ENCODE peak calls at places on chromosome 14, in five cellular contexts. S is IMR-90, D is trophoblast cell, V is H9, H is mesenchymal stem cell. Y is an unnamed sample.

GRCh38 chr14:103719766-103720165 is 4.2 kb downstream of the ZFYVE21 start:
- DNase-seq in S (no peak), D (no peak), V (no peak), H (no peak), Y (no peak)

GRCh38 chr14:22747769-22748168 is 18.7 kb upstream of the OXA1L start:
- DNase-seq in S (no peak), D (no peak), V (no peak), H (no peak), Y (no peak)

GRCh38 chr14:97458302-97459137 is 661.3 kb downstream of the VRK1 start:
- DNase-seq in S (no peak), D (no peak), V (peak), H (no peak), Y (no peak)

GRCh38 chr14:95121911-95122696 is 35.2 kb downstream of the DICER1 start:
- DNase-seq in S (no peak), D (no peak), V (no peak), H (no peak), Y (no peak)

GRCh38 chr14:99039316-99040041 is 232.5 kb downstream of the BCL11B start:
- DNase-seq in S (no peak), D (no peak), V (no peak), H (no peak), Y (no peak)

GRCh38 chr14:33062476-33062875 is 123.8 kb downstream of the NPAS3 start:
- DNase-seq in S (no peak), D (no peak), V (no peak), H (no peak), Y (no peak)

GRCh38 chr14:99256483-99256874 is 15.5 kb downstream of the BCL11B start:
- DNase-seq in S (no peak), D (no peak), V (no peak), H (no peak), Y (no peak)

GRCh38 chr14:102415671-102416070 is 52.9 kb downstream of the TECPR2 start:
- DNase-seq in S (no peak), D (no peak), V (no peak), H (no peak), Y (no peak)

GRCh38 chr14:98187302-98187701 is 1084.7 kb downstream of the BCL11B start:
- DNase-seq in S (no peak), D (no peak), V (no peak), H (no peak), Y (no peak)

GRCh38 chr14:95346820-95347219 is 27.1 kb upstream of the CLMN start:
- DNase-seq in S (no peak), D (no peak), V (peak), H (no peak), Y (no peak)

GRCh38 chr14:84643438-84643837 is 886.5 kb upstream of the FLRT2 start:
- DNase-seq in S (no peak), D (no peak), V (no peak), H (no peak), Y (no peak)

GRCh38 chr14:105536691-105537579 is 10.6 kb downstream of the TMEM121 start:
- DNase-seq in S (no peak), D (no peak), V (no peak), H (no peak), Y (no peak)

GRCh38 chr14:99564256-99564902 is 39.6 kb downstream of the CCDC85C start:
- DNase-seq in S (peak), D (no peak), V (no peak), H (peak), Y (no peak)

GRCh38 chr14:59464651-59465569 is at the start of gene GPR135:
- DNase-seq in S (peak), D (peak), V (peak), H (peak), Y (peak)

GRCh38 chr14:100906420-100906819 is 2.9 kb upstream of the RTL1 start:
- DNase-seq in S (no peak), D (no peak), V (peak), H (no peak), Y (no peak)

GRCh38 chr14:87397499-87397898 is 595.5 kb downstream of the GALC start:
- DNase-seq in S (no peak), D (no peak), V (no peak), H (no peak), Y (no peak)

GRCh38 chr14:100546051-100546443 is 41.2 kb downstream of the BEGAIN start:
- DNase-seq in S (no peak), D (no peak), V (no peak), H (no peak), Y (no peak)

GRCh38 chr14:32078030-32078793 is 1.1 kb downstream of the ARHGAP5 start:
- DNase-seq in S (peak), D (no peak), V (no peak), H (peak), Y (no peak)

GRCh38 chr14:61296707-61297502 is 15.8 kb upstream of the TMEM30B start:
- DNase-seq in S (peak), D (no peak), V (no peak), H (peak), Y (no peak)

GRCh38 chr14:99359906-99360305 is 87.9 kb upstream of the BCL11B start:
- DNase-seq in S (no peak), D (peak), V (no peak), H (no peak), Y (no peak)

GRCh38 chr14:101063121-101063520 is 159.6 kb upstream of the RTL1 start:
- DNase-seq in S (no peak), D (no peak), V (no peak), H (no peak), Y (no peak)

GRCh38 chr14:100306506-100307214 is 416 bp upstream of the SLC25A29 start:
- DNase-seq in S (peak), D (peak), V (peak), H (peak), Y (peak)

GRCh38 chr14:96260341-96260821 is 4.4 kb downstream of the BDKRB1 start:
- DNase-seq in S (peak), D (no peak), V (no peak), H (peak), Y (no peak)

GRCh38 chr14:92938235-92938875 is 15.4 kb downstream of the CHGA start:
- DNase-seq in S (no peak), D (no peak), V (no peak), H (no peak), Y (no peak)

GRCh38 chr14:91506226-91506625 is 3.9 kb downstream of the PPP4R3A start:
- DNase-seq in S (no peak), D (no peak), V (no peak), H (no peak), Y (no peak)

GRCh38 chr14:93369393-93370266 is 22.6 kb downstream of the COX8C start:
- DNase-seq in S (no peak), D (no peak), V (no peak), H (no peak), Y (no peak)

GRCh38 chr14:78399316-78399889 is 229.2 kb downstream of the NRXN3 start:
- DNase-seq in S (no peak), D (no peak), V (no peak), H (no peak), Y (peak)

GRCh38 chr14:24080142-24080530 is 8.8 kb downstream of the CPNE6 start:
- DNase-seq in S (no peak), D (no peak), V (no peak), H (no peak), Y (no peak)
- H3K18ac ChIP-seq in S (no peak), D (no peak), V (no peak), H (no peak), Y (peak)

GRCh38 chr14:21524575-21525518 is 1.3 kb downstream of the SALL2 start:
- DNase-seq in S (no peak), D (no peak), V (no peak), H (no peak), Y (no peak)

GRCh38 chr14:21526672-21527319 is 650 bp upstream of the SALL2 start:
- DNase-seq in S (no peak), D (no peak), V (peak), H (no peak), Y (peak)

GRCh38 chr14:21527320-21527679 is 1.2 kb upstream of the SALL2 start:
- DNase-seq in S (no peak), D (no peak), V (no peak), H (no peak), Y (no peak)

GRCh38 chr14:21525571-21525970 is 575 bp downstream of the SALL2 start:
- DNase-seq in S (peak), D (no peak), V (no peak), H (peak), Y (no peak)

DNA sequence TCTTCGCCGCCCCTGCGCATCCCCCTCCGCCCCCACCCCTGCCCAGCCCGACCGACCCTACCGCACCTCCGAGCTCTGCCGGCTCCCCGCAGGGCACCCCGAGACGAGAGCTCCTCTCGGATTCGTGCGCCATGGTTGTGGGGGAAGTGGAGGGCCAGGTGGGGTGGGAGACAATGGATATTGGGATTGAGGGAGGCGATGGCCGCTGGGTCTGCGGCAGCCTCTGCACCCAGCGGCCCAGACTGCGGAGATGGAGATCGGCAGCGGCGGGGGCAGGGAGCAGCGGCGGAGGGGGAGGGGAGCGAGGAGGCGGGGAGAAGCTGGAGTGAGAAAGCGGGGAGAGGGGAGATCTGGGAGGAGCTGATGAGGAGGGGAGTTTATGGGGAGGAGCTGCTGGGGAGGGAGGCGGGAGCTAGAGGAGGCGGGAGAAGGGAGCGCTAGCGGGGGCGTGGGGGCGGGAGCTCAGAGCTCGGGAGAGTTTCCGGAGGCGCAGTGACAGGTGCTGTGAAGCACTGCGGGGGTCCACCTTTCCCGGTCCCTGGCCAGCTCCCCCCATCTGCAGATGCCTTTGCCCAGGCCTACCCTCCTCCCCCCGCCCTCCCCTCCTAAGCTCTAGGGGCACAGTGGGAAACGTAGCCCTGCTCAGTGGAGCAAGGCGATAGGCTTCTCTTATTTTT is at the start of gene SALL2:
- DNase-seq in S (peak), D (no peak), V (peak), H (peak), Y (peak)
- H2BK120ac ChIP-seq in S (peak), D (no peak), V (peak), H (peak), Y (no peak)

GRCh38 chr14:74468513-74468912 is 24.6 kb downstream of the NPC2 start:
- DNase-seq in S (no peak), D (no peak), V (no peak), H (no peak), Y (no peak)

GRCh38 chr14:74472590-74472989 is 20.5 kb downstream of the NPC2 start:
- DNase-seq in S (no peak), D (no peak), V (no peak), H (no peak), Y (no peak)

GRCh38 chr14:74474376-74474775 is 18.7 kb downstream of the NPC2 start:
- DNase-seq in S (no peak), D (no peak), V (no peak), H (no peak), Y (no peak)

GRCh38 chr14:74465335-74465734 is 27.8 kb downstream of the NPC2 start:
- DNase-seq in S (no peak), D (no peak), V (no peak), H (no peak), Y (no peak)

GRCh38 chr14:74469548-74470518 is 23.3 kb downstream of the NPC2 start:
- DNase-seq in S (no peak), D (no peak), V (no peak), H (no peak), Y (no peak)
- H3K18ac ChIP-seq in S (no peak), D (no peak), V (no peak), H (no peak), Y (no peak)

GRCh38 chr14:73713804-73714655 is at the start of gene PNMA1:
- DNase-seq in S (peak), D (peak), V (peak), H (peak), Y (peak)

GRCh38 chr14:73712540-73713141 is 1.5 kb downstream of the PNMA1 start:
- DNase-seq in S (peak), D (no peak), V (peak), H (no peak), Y (peak)

GRCh38 chr14:73712071-73712506 is 2.1 kb downstream of the PNMA1 start:
- DNase-seq in S (peak), D (no peak), V (no peak), H (peak), Y (no peak)

GRCh38 chr14:73714656-73715081 is 485 bp upstream of the PNMA1 start:
- DNase-seq in S (peak), D (no peak), V (no peak), H (no peak), Y (no peak)

DNA sequence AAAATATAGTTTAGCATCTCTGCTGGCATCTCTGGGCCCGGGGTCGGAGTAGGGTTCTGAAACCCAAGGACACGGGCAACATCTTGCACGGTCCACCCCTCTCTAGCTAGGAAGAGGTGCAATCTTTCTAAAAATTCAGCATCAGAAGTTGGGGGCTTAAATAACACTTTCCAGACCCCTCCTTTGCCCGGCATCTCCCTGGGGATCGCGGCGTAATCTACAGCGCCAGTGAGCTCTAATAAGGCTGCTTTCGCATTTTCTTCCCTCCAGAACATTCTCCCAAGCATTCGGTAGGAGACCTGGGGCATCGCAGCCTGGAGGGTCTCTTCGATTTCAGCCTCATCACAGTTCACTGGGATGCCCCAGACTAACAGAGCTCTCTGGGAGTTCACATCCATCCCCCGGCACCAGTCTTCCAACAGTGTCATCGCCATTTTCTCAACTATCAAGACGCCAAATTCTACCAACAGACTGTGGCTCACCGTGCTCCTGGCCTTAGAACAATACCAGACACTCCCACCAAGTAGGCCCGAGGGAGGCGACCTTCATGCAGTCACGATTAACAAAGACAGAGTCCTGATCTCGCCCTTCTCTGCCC is 879 bp downstream of the PNMA1 start:
- DNase-seq in S (no peak), D (no peak), V (no peak), H (no peak), Y (no peak)
- H2BK120ac ChIP-seq in S (peak), D (peak), V (no peak), H (no peak), Y (peak)

DNA sequence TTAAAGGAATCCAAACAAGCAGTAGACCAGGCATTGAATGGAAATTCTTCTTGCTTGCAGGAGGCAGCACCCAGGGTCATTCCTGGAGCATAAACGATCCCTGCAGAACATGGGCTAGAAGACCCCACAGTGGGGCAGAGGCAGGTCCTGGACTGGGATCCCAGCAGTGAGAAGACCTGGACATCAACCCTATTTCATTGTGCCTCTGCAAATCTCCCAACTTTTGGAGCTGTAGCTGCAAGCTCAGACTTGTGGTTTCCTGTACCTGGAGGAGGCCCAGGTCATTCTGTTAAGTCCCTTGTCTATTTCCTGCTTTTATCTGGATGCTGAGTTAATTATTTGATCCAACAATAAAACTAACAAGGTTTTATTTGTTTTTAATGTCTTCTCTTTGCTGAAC is 61.7 kb downstream of the CALM1 start:
- DNase-seq in S (no peak), D (no peak), V (no peak), H (no peak), Y (no peak)
- H3K18ac ChIP-seq in S (no peak), D (no peak), V (no peak), H (no peak), Y (no peak)

GRCh38 chr14:57060276-57060956 is 208.3 kb downstream of the EXOC5 start:
- DNase-seq in S (no peak), D (no peak), V (no peak), H (no peak), Y (no peak)
- H2BK120ac ChIP-seq in S (no peak), D (no peak), V (no peak), H (no peak), Y (no peak)

DNA sequence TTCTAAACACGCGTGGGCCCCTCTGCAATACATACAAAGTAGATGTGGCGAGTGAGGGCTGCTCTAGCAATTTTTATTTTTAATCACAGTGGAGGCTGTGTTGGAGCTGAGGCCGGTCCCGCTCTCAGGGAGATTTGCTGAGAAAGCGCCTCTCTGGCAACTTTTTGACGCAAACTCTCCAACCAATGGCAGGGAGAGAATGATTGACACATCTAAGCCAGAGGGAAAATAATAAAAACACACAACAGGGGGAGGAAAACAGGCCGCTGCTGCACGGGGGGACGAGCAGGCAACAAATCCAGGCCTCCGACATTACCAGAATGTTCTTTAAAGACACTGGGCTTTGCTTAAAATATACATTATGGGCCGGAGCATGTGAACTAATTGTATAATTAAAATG is at the start of gene OTX2:
- DNase-seq in S (no peak), D (no peak), V (no peak), H (no peak), Y (no peak)
- H3K18ac ChIP-seq in S (no peak), D (no peak), V (no peak), H (no peak), Y (peak)

GRCh38 chr14:64500088-64500487 is 3.5 kb downstream of the ZBTB25 start:
- DNase-seq in S (no peak), D (no peak), V (no peak), H (peak), Y (no peak)
- H2BK120ac ChIP-seq in S (no peak), D (no peak), V (no peak), H (no peak), Y (no peak)

DNA sequence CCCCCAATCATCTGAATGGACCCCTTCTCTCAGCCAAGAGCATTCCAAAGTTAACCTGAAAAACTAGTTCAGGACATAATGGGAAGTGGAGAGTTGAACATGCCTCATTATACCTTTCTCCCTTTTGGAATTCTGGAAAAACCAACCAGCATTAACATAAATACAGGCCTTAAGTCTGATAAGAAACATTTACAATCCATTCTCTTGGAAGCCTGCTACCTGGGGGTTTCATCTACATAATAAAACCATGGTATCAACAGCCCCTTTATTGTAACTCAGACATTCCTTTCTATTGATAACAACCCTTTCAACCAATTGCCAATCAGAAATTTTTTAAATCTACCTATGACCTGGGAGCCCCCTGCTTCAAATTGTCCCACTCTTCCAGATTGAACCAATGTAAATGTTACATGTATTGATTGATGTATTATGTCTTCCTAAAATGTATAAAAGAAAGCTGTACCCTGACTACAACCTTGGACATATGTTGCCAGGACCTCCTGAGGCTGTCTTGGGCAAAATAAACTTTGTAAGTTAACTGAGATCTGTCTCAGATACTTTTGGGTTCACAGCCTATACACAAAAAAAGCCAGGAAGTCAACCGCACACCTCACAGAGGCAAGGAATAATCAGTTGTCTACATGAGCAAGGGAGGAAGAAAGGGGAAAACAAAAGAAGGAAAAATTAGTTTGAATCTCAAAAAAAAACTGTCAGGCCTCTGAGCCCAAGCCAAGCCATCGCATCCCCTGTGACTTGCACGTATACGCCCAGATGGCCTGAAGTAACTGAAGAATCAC is 17.6 kb upstream of the SSTR1 start:
- DNase-seq in S (no peak), D (no peak), V (no peak), H (no peak), Y (no peak)
- H3K18ac ChIP-seq in S (no peak), D (no peak), V (no peak), H (no peak), Y (no peak)

GRCh38 chr14:28673056-28673455 is 93.5 kb upstream of the FOXG1 start:
- DNase-seq in S (no peak), D (no peak), V (no peak), H (no peak), Y (no peak)
- H2BK120ac ChIP-seq in S (no peak), D (no peak), V (no peak), H (no peak), Y (no peak)

Y was measured in neuronal stem cell.